ENCODE peak calls at places on chromosomes 4 and X, in nine cellular contexts. N is H1, L is breast epithelium, T is K562, X is transverse colon, Q is suprapubic skin, S is HepG2, E is sigmoid colon, P is upper lobe of left lung. D is an unnamed sample. For H3K4me1, the result is how much of the 10 kb centered on the place peaks cover.

GRCh38 chr4:10554694-10555093 is 97.5 kb upstream of the ZNF518B start:
- DNase-seq in E (no peak), L (no peak), P (no peak), S (peak), N (peak), T (peak), X (peak), Q (no peak), D (no peak)

GRCh38 chrX:7294483-7294882 is 146.5 kb upstream of the PUDP start:
- DNase-seq in S (no peak), L (no peak), Q (no peak), T (no peak), N (no peak), E (no peak), X (no peak), P (no peak), D (no peak)

GRCh38 chr4:77047037-77047436 is 28.8 kb downstream of the CCNI start:
- DNase-seq in T (peak), Q (no peak), X (no peak), S (peak), N (no peak), L (no peak), P (no peak), E (no peak), D (no peak)

GRCh38 chrX:110394653-110395052 is 36.0 kb downstream of the RTL9 start:
- DNase-seq in S (no peak), N (no peak), E (no peak), T (peak), Q (no peak), X (no peak), P (no peak), L (no peak), D (no peak)

GRCh38 chr4:113641025-113641431 is 120.5 kb downstream of the CAMK2D start:
- DNase-seq in N (no peak), L (no peak), Q (no peak), T (no peak), X (no peak), P (no peak), E (no peak), S (peak), D (no peak)

GRCh38 chr4:51895816-51896408 is 53.0 kb downstream of the DCUN1D4 start:
- DNase-seq in T (peak), X (peak), Q (no peak), E (peak), S (peak), L (no peak), P (no peak), N (peak), D (no peak)

GRCh38 chrX:73268463-73268862 is 53.8 kb upstream of the NAP1L2 start:
- DNase-seq in N (no peak), T (no peak), Q (no peak), S (no peak), E (no peak), L (no peak), P (no peak), X (no peak), D (no peak)

GRCh38 chrX:19852014-19853005 is 35.1 kb downstream of the SH3KBP1 start:
- DNase-seq in T (no peak), X (no peak), S (peak), P (no peak), L (no peak), Q (no peak), N (no peak), E (peak), D (no peak)

GRCh38 chr4:10639100-10639499 is 45.5 kb downstream of the CLNK start:
- DNase-seq in E (no peak), X (no peak), L (no peak), T (no peak), S (no peak), P (no peak), Q (no peak), N (no peak), D (no peak)

GRCh38 chr4:101956068-101956805 is 165.7 kb downstream of the BANK1 start:
- DNase-seq in L (no peak), X (no peak), S (no peak), P (no peak), Q (no peak), N (no peak), E (no peak), T (no peak), D (no peak)
- TF ChIP-seq CTCF in L (no peak), X (no peak), S (no peak), P (no peak), Q (no peak), N (no peak), E (no peak), T (no peak), D (no peak)

GRCh38 chr4:38002451-38003071 is 42.4 kb downstream of the PTTG2 start:
- DNase-seq in T (no peak), S (no peak), X (no peak), E (no peak), N (no peak), L (no peak), P (no peak), Q (no peak), D (no peak)
- H3K4me1 ChIP-seq in T (under half), S (under half), X (under half), E (half or more), N (under half), L (under half), P (under half), Q (under half), D (under half)

GRCh38 chr4:140740906-140741670 is 15.1 kb downstream of the TBC1D9 start:
- DNase-seq in E (no peak), T (no peak), S (no peak), P (no peak), N (no peak), Q (no peak), L (no peak), X (no peak), D (no peak)

GRCh38 chr4:140744421-140744820 is 11.8 kb downstream of the TBC1D9 start:
- DNase-seq in P (no peak), L (no peak), Q (no peak), N (no peak), E (no peak), X (no peak), S (no peak), T (no peak), D (no peak)

GRCh38 chr4:140742838-140743193 is 13.4 kb downstream of the TBC1D9 start:
- DNase-seq in E (no peak), N (no peak), L (no peak), Q (no peak), X (no peak), P (no peak), S (no peak), T (no peak), D (no peak)

GRCh38 chr4:140740422-140740821 is 15.8 kb downstream of the TBC1D9 start:
- DNase-seq in N (no peak), S (peak), T (no peak), L (no peak), Q (no peak), X (no peak), E (no peak), P (no peak), D (no peak)

DNA sequence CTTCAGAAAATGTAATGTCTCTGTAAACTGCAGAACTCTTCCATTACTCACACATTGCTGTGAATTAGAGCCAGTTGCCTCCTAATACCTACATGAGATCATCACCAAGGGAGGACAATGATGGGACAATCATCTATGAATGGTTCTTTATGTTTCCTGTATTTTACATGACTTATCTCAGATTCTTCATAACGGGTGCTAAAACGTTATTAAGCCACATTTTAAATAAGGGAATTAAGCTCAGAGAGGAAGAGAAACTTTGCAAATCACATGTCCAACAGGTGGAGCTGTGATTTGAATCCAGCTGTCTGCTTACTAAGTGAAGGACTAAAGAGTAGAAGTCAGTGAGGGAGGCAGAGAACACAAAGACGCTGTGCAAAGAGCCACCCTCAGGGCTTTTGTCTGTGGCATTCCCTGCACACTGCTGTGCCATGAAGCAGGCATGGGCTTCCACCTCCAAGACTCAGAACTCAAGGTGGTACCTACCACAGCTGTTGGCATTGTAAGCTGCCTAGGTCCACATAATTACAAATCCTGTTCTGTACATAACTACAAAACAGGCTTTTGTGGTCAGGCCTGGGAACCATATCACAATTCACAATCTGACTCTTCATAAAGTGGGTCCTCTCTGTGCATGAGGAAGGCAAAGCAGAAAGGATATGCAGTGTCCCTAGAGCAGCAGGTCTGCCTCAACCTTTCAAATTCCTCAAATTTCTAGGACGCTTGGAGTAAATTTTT is 12.8 kb downstream of the TBC1D9 start:
- DNase-seq in L (no peak), E (no peak), X (peak), S (peak), Q (no peak), T (no peak), P (no peak), N (no peak), D (no peak)
- TF ChIP-seq POLR2AphosphoS5 in L (no peak), E (no peak), X (peak), S (no peak), Q (no peak), T (no peak), P (no peak), N (no peak), D (no peak)

GRCh38 chr4:1348014-1348513 is 1.1 kb downstream of the UVSSA start:
- DNase-seq in L (no peak), T (peak), E (no peak), S (no peak), P (peak), N (no peak), Q (no peak), X (no peak), D (no peak)

GRCh38 chr4:1344696-1345095 is 2.3 kb upstream of the UVSSA start:
- DNase-seq in P (peak), E (no peak), S (no peak), N (no peak), T (no peak), X (no peak), Q (no peak), L (no peak), D (no peak)

GRCh38 chr4:1347410-1347864 is 429 bp downstream of the UVSSA start:
- DNase-seq in Q (peak), X (peak), E (peak), S (peak), P (no peak), T (peak), L (peak), N (peak), D (no peak)

GRCh38 chr4:1346781-1347409 is at the start of gene UVSSA:
- DNase-seq in L (peak), E (peak), S (peak), P (peak), N (peak), Q (peak), X (peak), T (peak), D (peak)

DNA sequence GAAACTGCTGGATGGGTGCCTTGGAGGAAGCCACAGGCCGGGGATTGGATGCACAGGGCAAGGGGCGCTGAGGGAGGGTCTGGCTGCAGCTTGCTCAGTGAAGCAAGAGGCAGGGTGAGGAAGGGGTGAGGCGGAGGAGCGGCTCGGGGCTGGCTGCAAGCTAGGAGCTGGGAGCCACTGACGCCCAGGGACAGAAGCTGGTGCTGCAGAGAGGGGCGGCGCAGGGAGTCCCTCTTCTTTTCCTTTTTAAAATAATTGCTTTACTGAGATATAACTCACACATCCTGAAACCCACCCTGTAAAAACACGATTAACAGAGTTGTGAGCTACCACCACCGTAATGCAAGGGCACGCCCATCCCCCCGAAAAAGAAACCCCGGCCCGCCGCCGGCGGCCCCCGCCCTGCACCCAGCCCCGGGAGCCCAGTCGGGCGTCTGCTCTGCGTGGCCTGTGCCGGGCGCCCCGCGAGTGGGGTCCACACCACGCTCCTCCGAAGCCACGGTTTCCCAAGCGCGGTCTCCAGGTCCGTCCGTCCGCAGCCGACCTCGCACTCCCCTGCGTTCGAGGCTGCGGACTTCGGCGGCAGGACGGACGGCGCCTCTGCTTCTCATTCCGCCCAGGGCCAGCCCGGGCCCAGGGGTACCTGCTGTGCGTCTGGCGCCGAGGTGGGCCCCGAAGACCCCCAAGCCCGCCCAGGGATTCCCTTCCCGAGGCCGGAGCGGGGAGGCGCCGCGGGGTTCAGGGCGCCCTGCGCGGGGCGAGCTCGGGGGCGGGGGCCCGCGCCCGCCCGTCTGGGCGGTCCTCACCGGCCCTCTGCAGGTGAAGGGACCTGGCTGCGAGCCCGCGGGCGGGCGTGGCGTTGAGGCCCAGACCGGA is 865 bp upstream of the UVSSA start:
- DNase-seq in X (peak), N (peak), E (peak), T (peak), P (peak), S (peak), L (peak), Q (no peak), D (no peak)
- TF ChIP-seq CTCF in X (no peak), N (no peak), E (no peak), T (peak), P (no peak), S (peak), L (peak), Q (no peak), D (no peak)

GRCh38 chr4:100168521-100168920 is 21.7 kb downstream of the DDIT4L start:
- DNase-seq in L (no peak), X (no peak), P (no peak), E (no peak), Q (no peak), N (no peak), T (no peak), S (no peak), D (no peak)
- H3K4me1 ChIP-seq in L (under half), X (under half), P (under half), E (under half), Q (under half), N (under half), T (under half), S (under half), D (under half)

DNA sequence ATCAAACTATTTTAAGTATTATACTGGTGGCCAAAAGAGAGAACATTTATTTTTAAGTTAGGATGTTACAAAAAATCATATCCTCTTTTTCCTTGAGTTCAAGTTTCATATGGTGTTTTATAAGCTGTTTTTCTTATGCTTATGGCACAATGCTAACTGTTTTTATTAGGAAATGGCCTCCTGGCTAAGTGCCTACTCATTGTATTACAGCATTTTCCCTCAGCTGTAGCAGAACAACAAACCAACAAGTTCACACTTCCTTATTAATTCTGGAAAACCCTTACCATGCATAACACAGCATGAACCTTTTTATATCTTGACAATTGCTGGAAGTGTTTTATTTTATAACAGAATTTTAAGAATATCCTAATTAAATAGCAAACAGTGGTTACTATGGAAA is 165.9 kb downstream of the GASK1B start:
- DNase-seq in Q (no peak), S (no peak), T (no peak), L (no peak), P (no peak), E (no peak), X (no peak), N (no peak), D (no peak)
- TF ChIP-seq POLR2AphosphoS5 in Q (no peak), S (no peak), T (no peak), L (no peak), P (no peak), E (peak), X (no peak), N (no peak), D (peak)

GRCh38 chr4:123390846-123391456 is 5.6 kb upstream of the SPRY1 start:
- DNase-seq in T (peak), Q (no peak), E (no peak), P (no peak), S (no peak), N (no peak), L (no peak), X (no peak), D (no peak)
- TF ChIP-seq CTCF in T (peak), Q (peak), E (no peak), P (no peak), S (peak), N (no peak), L (peak), X (peak), D (peak)

D was measured in vagina.